ENCODE peak calls at places on chromosomes 6 and 20, in nine cellular contexts. C is transverse colon, D is foreskin fibroblast, A is PC-9, G is HFF-Myc, Z is heart right ventricle, B is astrocyte of the spinal cord, Y is fibroblast of pulmonary artery, K is psoas muscle. Q is an unnamed sample.

GRCh38 chr20:18717062-18717461 is 96.5 kb upstream of the SCP2D1 start:
- DNase-seq in C (no peak), D (no peak), A (no peak), G (no peak), Z (no peak), B (no peak), Y (no peak), K (no peak), Q (no peak)

GRCh38 chr20:10578607-10579006 is 95.2 kb downstream of the JAG1 start:
- DNase-seq in C (no peak), D (peak), A (peak), G (no peak), Z (no peak), B (peak), Y (peak), K (no peak), Q (peak)

GRCh38 chr6:56637640-56638039 is 5.0 kb downstream of the DST start:
- DNase-seq in C (no peak), D (peak), A (peak), G (peak), Z (no peak), B (peak), Y (peak), K (no peak), Q (peak)

GRCh38 chr20:58162976-58163375 is 65.5 kb downstream of the ANKRD60 start:
- DNase-seq in C (no peak), D (peak), A (no peak), G (no peak), Z (no peak), B (no peak), Y (no peak), K (no peak), Q (no peak)

GRCh38 chr6:137829641-137830083 is 37.4 kb upstream of the TNFAIP3 start:
- DNase-seq in C (no peak), D (peak), A (peak), G (no peak), Z (no peak), B (peak), Y (peak), K (no peak), Q (peak)

GRCh38 chr6:161079566-161080262 is 88.1 kb downstream of the MAP3K4 start:
- DNase-seq in C (no peak), D (peak), A (no peak), G (no peak), Z (no peak), B (peak), Y (peak), K (no peak), Q (peak)

GRCh38 chr6:89729818-89730217 is 89.8 kb downstream of the MDN1 start:
- DNase-seq in C (no peak), D (no peak), A (no peak), G (no peak), Z (no peak), B (no peak), Y (no peak), K (no peak), Q (no peak)

GRCh38 chr20:40571625-40572024 is 117.4 kb downstream of the MAFB start:
- DNase-seq in C (no peak), D (no peak), A (no peak), G (no peak), Z (no peak), B (no peak), Y (no peak), K (no peak), Q (no peak)

GRCh38 chr6:102204336-102204735 is 810.8 kb downstream of the GRIK2 start:
- DNase-seq in C (no peak), D (no peak), A (no peak), G (no peak), Z (no peak), B (no peak), Y (no peak), K (no peak), Q (no peak)

GRCh38 chr6:41730531-41731436 is 4.6 kb downstream of the TFEB start:
- DNase-seq in C (no peak), D (peak), A (no peak), G (no peak), Z (no peak), B (no peak), Y (no peak), K (no peak), Q (no peak)

GRCh38 chr6:40579101-40579500 is 8.1 kb downstream of the LRFN2 start:
- DNase-seq in C (no peak), D (no peak), A (no peak), G (no peak), Z (no peak), B (no peak), Y (no peak), K (no peak), Q (no peak)

GRCh38 chr20:38162149-38162548 is 2.9 kb downstream of the TGM2 start:
- DNase-seq in C (no peak), D (no peak), A (no peak), G (no peak), Z (no peak), B (no peak), Y (no peak), K (no peak), Q (no peak)
- H3K4me3 ChIP-seq in C (no peak), D (no peak), A (peak), G (no peak), Z (peak), B (no peak), Y (no peak), K (peak), Q (no peak)

GRCh38 chr20:48984575-48985219 is 61.4 kb upstream of the CSE1L start:
- DNase-seq in C (no peak), D (no peak), A (no peak), G (no peak), Z (no peak), B (peak), Y (no peak), K (no peak), Q (peak)

GRCh38 chr20:48983423-48984400 is 62.2 kb downstream of the ARFGEF2 start:
- DNase-seq in C (no peak), D (peak), A (peak), G (peak), Z (peak), B (peak), Y (peak), K (peak), Q (peak)

GRCh38 chr20:48990467-48990866 is 55.6 kb upstream of the CSE1L start:
- DNase-seq in C (no peak), D (no peak), A (no peak), G (no peak), Z (no peak), B (no peak), Y (no peak), K (no peak), Q (no peak)

DNA sequence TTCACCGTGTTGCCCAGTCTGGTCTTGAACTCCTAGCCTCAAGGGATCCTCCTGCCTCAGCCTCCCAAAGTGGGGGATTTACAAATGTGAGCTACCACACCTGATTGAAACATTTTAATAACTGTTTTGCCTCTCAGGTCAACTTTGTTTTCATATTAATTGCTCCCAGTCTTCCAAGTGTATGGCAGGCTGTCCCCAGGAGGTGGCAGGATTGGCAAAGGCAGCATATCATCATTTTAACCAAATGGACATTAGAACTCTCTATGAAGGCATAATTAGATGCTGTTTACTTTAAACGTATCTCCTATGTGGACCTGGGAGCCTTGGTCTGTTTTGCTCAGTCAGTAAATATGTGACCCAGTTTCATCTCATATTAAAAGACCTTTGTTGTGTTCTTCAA is 59.2 kb upstream of the CSE1L start:
- DNase-seq in C (no peak), D (peak), A (no peak), G (no peak), Z (no peak), B (no peak), Y (peak), K (no peak), Q (peak)
- TF ChIP-seq CTCF in C (no peak), D (peak), A (peak), G (peak), Z (peak), B (peak), Y (peak), K (no peak), Q (peak)

GRCh38 chr6:11229267-11230043 is 3.0 kb downstream of the NEDD9 start:
- DNase-seq in C (no peak), D (peak), A (peak), G (no peak), Z (no peak), B (peak), Y (peak), K (no peak), Q (peak)

GRCh38 chr6:11231108-11231463 is 1.4 kb downstream of the NEDD9 start:
- DNase-seq in C (no peak), D (no peak), A (no peak), G (no peak), Z (no peak), B (no peak), Y (no peak), K (no peak), Q (no peak)

GRCh38 chr6:11232177-11232967 is at the start of gene NEDD9:
- DNase-seq in C (peak), D (peak), A (peak), G (peak), Z (peak), B (peak), Y (peak), K (peak), Q (peak)

GRCh38 chr6:11231564-11232176 is 798 bp downstream of the NEDD9 start:
- DNase-seq in C (no peak), D (no peak), A (no peak), G (no peak), Z (peak), B (peak), Y (peak), K (no peak), Q (peak)

GRCh38 chr6:11230158-11231107 is 2.0 kb downstream of the NEDD9 start:
- DNase-seq in C (peak), D (peak), A (no peak), G (no peak), Z (no peak), B (peak), Y (peak), K (no peak), Q (no peak)
- H3K4me3 ChIP-seq in C (peak), D (peak), A (peak), G (peak), Z (peak), B (peak), Y (peak), K (peak), Q (peak)

DNA sequence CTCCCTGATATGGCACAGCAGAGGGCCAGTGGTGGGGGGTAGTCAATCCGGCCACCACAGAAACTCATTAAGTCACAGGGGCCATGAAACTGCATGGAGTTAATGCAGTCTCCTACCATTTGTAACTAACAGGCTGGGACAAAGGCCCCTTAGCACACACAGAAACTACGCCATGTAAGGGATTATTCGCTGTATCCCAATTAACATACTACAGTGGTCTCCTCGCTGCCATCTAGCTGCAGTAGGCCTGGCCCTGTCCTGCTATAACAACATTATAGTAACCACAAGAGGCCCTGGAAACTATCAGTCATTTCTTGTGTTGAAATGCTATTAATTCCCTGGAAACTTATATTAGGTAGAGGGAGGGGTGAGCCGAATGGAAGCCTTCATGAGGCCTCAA is 72.3 kb upstream of the CCN2 start:
- DNase-seq in C (no peak), D (peak), A (peak), G (no peak), Z (no peak), B (no peak), Y (peak), K (no peak), Q (peak)
- TF ChIP-seq CTCF in C (no peak), D (no peak), A (no peak), G (peak), Z (no peak), B (peak), Y (no peak), K (no peak), Q (peak)

GRCh38 chr6:131696956-131697355 is 4.2 kb downstream of the OR2A4 start:
- DNase-seq in C (no peak), D (no peak), A (no peak), G (no peak), Z (no peak), B (no peak), Y (no peak), K (no peak), Q (no peak)
- H3K4me3 ChIP-seq in C (no peak), D (no peak), A (no peak), G (no peak), Z (no peak), B (no peak), Y (no peak), K (no peak), Q (no peak)

GRCh38 chr6:150598858-150599198 is 857 bp upstream of the PLEKHG1 start:
- DNase-seq in C (no peak), D (no peak), A (no peak), G (no peak), Z (no peak), B (no peak), Y (no peak), K (no peak), Q (no peak)
- TF ChIP-seq CTCF in C (no peak), D (no peak), A (no peak), G (no peak), Z (no peak), B (no peak), Y (no peak), K (no peak), Q (no peak)

GRCh38 chr20:12594410-12595130 is 414.2 kb upstream of the SPTLC3 start:
- DNase-seq in C (no peak), D (peak), A (no peak), G (no peak), Z (no peak), B (no peak), Y (no peak), K (no peak), Q (peak)
- H3K4me3 ChIP-seq in C (no peak), D (no peak), A (no peak), G (no peak), Z (no peak), B (no peak), Y (no peak), K (no peak), Q (no peak)

GRCh38 chr6:163726037-163726695 is 311.6 kb downstream of the QKI start:
- DNase-seq in C (no peak), D (no peak), A (no peak), G (no peak), Z (no peak), B (no peak), Y (no peak), K (no peak), Q (no peak)

GRCh38 chr6:163723759-163724158 is 309.2 kb downstream of the QKI start:
- DNase-seq in C (no peak), D (no peak), A (no peak), G (no peak), Z (no peak), B (no peak), Y (no peak), K (no peak), Q (no peak)

GRCh38 chr6:163722293-163722692 is 307.8 kb downstream of the QKI start:
- DNase-seq in C (no peak), D (no peak), A (no peak), G (no peak), Z (no peak), B (no peak), Y (no peak), K (no peak), Q (no peak)

GRCh38 chr6:163725008-163725941 is 310.8 kb downstream of the QKI start:
- DNase-seq in C (no peak), D (no peak), A (no peak), G (no peak), Z (no peak), B (no peak), Y (no peak), K (no peak), Q (no peak)

DNA sequence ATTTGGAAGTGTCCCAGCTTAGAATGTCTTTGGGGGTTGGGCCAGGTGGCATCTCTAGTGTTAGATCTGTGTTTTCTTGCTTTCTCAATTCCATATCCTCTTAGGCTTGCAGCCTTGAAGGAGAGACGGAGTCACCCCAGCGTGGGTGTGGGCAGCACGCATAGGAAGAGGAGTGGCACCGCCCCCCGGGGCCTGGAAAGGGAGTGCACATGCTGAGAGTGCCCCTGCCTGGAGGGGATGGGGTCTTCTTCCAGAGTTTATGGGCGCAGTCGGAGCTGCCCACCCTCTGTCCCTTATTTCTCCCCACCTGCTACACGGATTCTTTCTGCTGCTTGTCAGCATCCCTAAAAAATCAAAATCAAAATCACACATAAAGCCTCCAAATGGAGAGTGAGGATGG is 309.7 kb downstream of the QKI start:
- DNase-seq in C (no peak), D (no peak), A (no peak), G (no peak), Z (no peak), B (no peak), Y (no peak), K (no peak), Q (no peak)
- TF ChIP-seq CTCF in C (no peak), D (no peak), A (no peak), G (no peak), Z (no peak), B (no peak), Y (no peak), K (no peak), Q (no peak)

DNA sequence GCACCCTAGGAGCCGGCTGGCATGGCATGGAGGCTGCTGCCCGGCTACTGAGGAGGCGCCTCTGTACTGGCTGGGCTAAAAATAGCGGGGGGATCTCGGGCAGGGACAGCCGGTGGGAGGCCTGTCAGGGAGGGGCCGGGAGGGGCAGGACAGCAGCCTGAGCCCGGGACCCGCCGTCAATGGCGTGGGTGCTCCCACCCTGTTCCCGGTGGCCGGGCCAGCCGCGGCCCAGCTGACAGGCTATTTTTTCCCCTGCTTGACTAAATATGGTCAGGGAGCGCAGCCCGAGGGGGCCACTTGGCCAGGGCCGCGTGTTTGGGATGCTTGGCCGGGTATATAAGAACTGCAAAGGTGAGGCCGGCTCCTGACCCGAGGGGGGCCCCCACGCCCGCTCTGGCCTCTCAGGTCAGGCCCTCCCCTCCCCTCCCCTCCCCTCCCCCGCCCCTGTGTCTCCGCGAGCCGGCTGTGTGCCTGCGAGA is 74.3 kb upstream of the GATA5 start:
- DNase-seq in C (no peak), D (no peak), A (no peak), G (no peak), Z (peak), B (no peak), Y (no peak), K (peak), Q (no peak)
- H3K4me3 ChIP-seq in C (peak), D (no peak), A (no peak), G (no peak), Z (peak), B (no peak), Y (no peak), K (peak), Q (no peak)